ENCODE peak calls at places on chromosomes 12 and 14, in nine cellular contexts. K, X, J, Y, I, Z, R, G and T are unnamed samples.

GRCh38 chr12:102385343-102385742 is 95.0 kb downstream of the IGF1 start:
- DNase-seq in K (no peak), X (no peak), J (no peak), Y (no peak), I (no peak), Z (no peak), R (no peak), G (no peak), T (no peak)

GRCh38 chr12:89730060-89730459 is 21.4 kb upstream of the ATP2B1 start:
- DNase-seq in K (no peak), X (no peak), J (no peak), Y (no peak), I (no peak), Z (no peak), R (no peak), G (no peak), T (no peak)

GRCh38 chr14:63343878-63344277 is 25.1 kb upstream of the GPHB5 start:
- DNase-seq in K (no peak), X (no peak), J (peak; percentile 71), Y (peak; percentile 2), I (no peak), Z (no peak), R (no peak), G (no peak), T (no peak)

GRCh38 chr14:67191768-67192290 is 2.6 kb downstream of the GARIN2 start:
- DNase-seq in K (no peak), X (no peak), J (no peak), Y (no peak), I (no peak), Z (no peak), R (no peak), G (no peak), T (no peak)

GRCh38 chr12:128259556-128260070 is 7.4 kb upstream of the TMEM132C start:
- DNase-seq in K (no peak), X (peak; percentile 12), J (peak; percentile 0), Y (no peak), I (no peak), Z (peak; percentile 30), R (no peak), G (no peak), T (no peak)

GRCh38 chr12:6736754-6737153 is 12.9 kb downstream of the COPS7A start:
- DNase-seq in K (no peak), X (no peak), J (no peak), Y (no peak), I (no peak), Z (no peak), R (no peak), G (no peak), T (no peak)

GRCh38 chr12:4591180-4591687 is 29.2 kb downstream of the DYRK4 start:
- DNase-seq in K (no peak), X (no peak), J (no peak), Y (no peak), I (no peak), Z (no peak), R (no peak), G (no peak), T (no peak)

GRCh38 chr14:75877884-75878283 is 103.9 kb downstream of the TGFB3 start:
- DNase-seq in K (no peak), X (no peak), J (no peak), Y (no peak), I (no peak), Z (no peak), R (no peak), G (no peak), T (no peak)

GRCh38 chr12:119235352-119235751 is 56.6 kb downstream of the HSPB8 start:
- DNase-seq in K (no peak), X (no peak), J (no peak), Y (no peak), I (no peak), Z (no peak), R (no peak), G (no peak), T (no peak)

GRCh38 chr14:100285913-100286400 is 20.3 kb downstream of the SLC25A29 start:
- DNase-seq in K (no peak), X (no peak), J (no peak), Y (no peak), I (no peak), Z (no peak), R (no peak), G (no peak), T (no peak)